ENCODE peak calls at places on chromosome 5, in five cellular contexts. E is cardiac muscle cell, S is ovary, Z is psoas muscle, H is OCI-LY7. I is an unnamed sample. For H3K4me1, the result is how much of the 10 kb centered on the place peaks cover.

GRCh38 chr5:10632110-10632903 is 68.4 kb downstream of the ANKRD33B start:
- DNase-seq in E (peak), S (no peak), Z (no peak), H (peak), I (no peak)

GRCh38 chr5:160438316-160439204 is 16.9 kb downstream of the PTTG1 start:
- DNase-seq in E (peak), S (no peak), Z (no peak), H (peak), I (no peak)

GRCh38 chr5:159133041-159133741 is 33.5 kb upstream of the EBF1 start:
- DNase-seq in E (peak), S (peak), Z (no peak), H (peak), I (no peak)

GRCh38 chr5:30894811-30895210 is 298.7 kb upstream of the CDH6 start:
- DNase-seq in E (no peak), S (no peak), Z (no peak), H (no peak), I (no peak)

GRCh38 chr5:60945760-60946253 is 802 bp downstream of the NDUFAF2 start:
- DNase-seq in E (peak), S (no peak), Z (no peak), H (no peak), I (peak)

GRCh38 chr5:171102877-171103610 is 206.0 kb upstream of the TLX3 start:
- DNase-seq in E (no peak), S (no peak), Z (no peak), H (no peak), I (no peak)

GRCh38 chr5:159021360-159022177 is 78.1 kb downstream of the EBF1 start:
- DNase-seq in E (peak), S (no peak), Z (no peak), H (no peak), I (no peak)

GRCh38 chr5:57478826-57479225 is 3.8 kb downstream of the ACTBL2 start:
- DNase-seq in E (no peak), S (no peak), Z (no peak), H (no peak), I (no peak)

GRCh38 chr5:31574777-31575176 is 42.7 kb downstream of the C5orf22 start:
- DNase-seq in E (no peak), S (no peak), Z (no peak), H (no peak), I (no peak)

GRCh38 chr5:145855842-145856267 is 17.0 kb downstream of the GRXCR2 start:
- DNase-seq in E (no peak), S (no peak), Z (no peak), H (no peak), I (no peak)

GRCh38 chr5:57383093-57383861 is 99.3 kb downstream of the ACTBL2 start:
- DNase-seq in E (peak), S (no peak), Z (no peak), H (peak), I (no peak)

GRCh38 chr5:178304016-178304415 is 71.4 kb upstream of the PHYKPL start:
- DNase-seq in E (no peak), S (no peak), Z (no peak), H (no peak), I (no peak)

GRCh38 chr5:91125916-91126315 is 257.2 kb downstream of the ARRDC3 start:
- DNase-seq in E (no peak), S (no peak), Z (no peak), H (no peak), I (no peak)

GRCh38 chr5:137497396-137498290 is 1.5 kb downstream of the SPOCK1 start:
- DNase-seq in E (no peak), S (no peak), Z (no peak), H (no peak), I (peak)

GRCh38 chr5:111278824-111279504 is 54.8 kb downstream of the CAMK4 start:
- DNase-seq in E (peak), S (no peak), Z (peak), H (peak), I (no peak)

GRCh38 chr5:165057156-165057555 is 1551.7 kb downstream of the MAT2B start:
- DNase-seq in E (no peak), S (no peak), Z (no peak), H (no peak), I (no peak)

GRCh38 chr5:143561248-143561647 is 157.8 kb upstream of the NR3C1 start:
- DNase-seq in E (no peak), S (no peak), Z (no peak), H (no peak), I (peak)

GRCh38 chr5:97142521-97143254 is at the start of gene LIX1:
- DNase-seq in E (peak), S (no peak), Z (no peak), H (peak), I (no peak)

GRCh38 chr5:120886351-120886860 is 422.3 kb downstream of the PRR16 start:
- DNase-seq in E (no peak), S (no peak), Z (no peak), H (no peak), I (no peak)

GRCh38 chr5:43854697-43855292 is 251.8 kb downstream of the NNT start:
- DNase-seq in E (peak), S (no peak), Z (no peak), H (no peak), I (no peak)

DNA sequence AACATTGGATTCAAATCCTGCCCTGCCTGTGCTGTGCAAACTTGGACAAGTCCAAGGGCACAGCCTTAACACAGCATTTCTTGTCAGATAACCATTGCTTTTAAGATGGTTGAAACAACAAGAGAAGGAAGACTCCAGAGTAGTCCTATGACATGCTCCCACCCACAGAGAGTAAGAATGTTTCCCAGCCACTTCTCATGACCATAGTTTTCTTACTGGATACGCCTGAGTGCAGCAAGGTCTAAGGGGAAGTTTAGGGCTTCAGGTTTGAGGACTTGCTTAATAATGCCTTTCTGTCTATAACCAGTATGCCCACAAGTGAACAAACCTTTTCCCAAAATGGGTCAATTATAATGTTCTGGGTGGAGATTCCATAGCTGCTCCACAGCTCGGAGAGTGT is 126.4 kb downstream of the SLF1 start:
- DNase-seq in E (no peak), S (no peak), Z (no peak), H (no peak), I (no peak)
- H3K4me1 ChIP-seq in E (under half), S (under half), Z (under half), H (under half), I (under half)

GRCh38 chr5:179497636-179498365 is 52.6 kb upstream of the RUFY1 start:
- DNase-seq in E (no peak), S (no peak), Z (no peak), H (no peak), I (no peak)

GRCh38 chr5:179494774-179495173 is 55.6 kb upstream of the RUFY1 start:
- DNase-seq in E (no peak), S (no peak), Z (no peak), H (no peak), I (no peak)

GRCh38 chr5:179495906-179496455 is 54.4 kb upstream of the RUFY1 start:
- DNase-seq in E (no peak), S (no peak), Z (no peak), H (no peak), I (no peak)
- TF ChIP-seq CTCF in E (no peak), S (no peak), Z (no peak), H (peak), I (no peak)

GRCh38 chr5:95861221-95861857 is 38.8 kb upstream of the GLRX start:
- DNase-seq in E (peak), S (peak), Z (peak), H (peak), I (peak)
- H3K4me1 ChIP-seq in E (half or more), S (under half), Z (half or more), H (under half), I (half or more)

GRCh38 chr5:129096382-129096991 is 1.9 kb downstream of the ISOC1 start:
- DNase-seq in E (peak), S (no peak), Z (no peak), H (peak), I (no peak)
- TF ChIP-seq CTCF in E (no peak), S (no peak), Z (no peak), H (no peak), I (no peak)

GRCh38 chr5:80248378-80248777 is 7.5 kb downstream of the SERINC5 start:
- DNase-seq in E (no peak), S (no peak), Z (no peak), H (no peak), I (no peak)

GRCh38 chr5:80242849-80243248 is 13.0 kb downstream of the SERINC5 start:
- DNase-seq in E (no peak), S (no peak), Z (no peak), H (peak), I (no peak)

GRCh38 chr5:80243567-80243966 is 12.3 kb downstream of the SERINC5 start:
- DNase-seq in E (no peak), S (no peak), Z (no peak), H (no peak), I (no peak)

GRCh38 chr5:80246995-80247729 is 8.7 kb downstream of the SERINC5 start:
- DNase-seq in E (peak), S (peak), Z (peak), H (no peak), I (peak)

GRCh38 chr5:80245986-80246781 is 9.7 kb downstream of the SERINC5 start:
- DNase-seq in E (peak), S (no peak), Z (no peak), H (no peak), I (no peak)
- H3K4me1 ChIP-seq in E (under half), S (under half), Z (under half), H (half or more), I (under half)

GRCh38 chr5:39148983-39149534 is 70.3 kb downstream of the FYB1 start:
- DNase-seq in E (peak), S (no peak), Z (no peak), H (no peak), I (no peak)
- TF ChIP-seq CTCF in E (peak), S (no peak), Z (peak), H (peak), I (no peak)

GRCh38 chr5:12332480-12332879 is 428.2 kb upstream of the CTNND2 start:
- DNase-seq in E (no peak), S (no peak), Z (no peak), H (no peak), I (no peak)

GRCh38 chr5:12330381-12330780 is 426.1 kb upstream of the CTNND2 start:
- DNase-seq in E (no peak), S (no peak), Z (no peak), H (no peak), I (no peak)

GRCh38 chr5:12335938-12336337 is 431.7 kb upstream of the CTNND2 start:
- DNase-seq in E (no peak), S (no peak), Z (no peak), H (no peak), I (no peak)

GRCh38 chr5:12330993-12331588 is 426.8 kb upstream of the CTNND2 start:
- DNase-seq in E (no peak), S (no peak), Z (no peak), H (no peak), I (no peak)
- H3K4me1 ChIP-seq in E (under half), S (under half), Z (under half), H (under half), I (under half)

DNA sequence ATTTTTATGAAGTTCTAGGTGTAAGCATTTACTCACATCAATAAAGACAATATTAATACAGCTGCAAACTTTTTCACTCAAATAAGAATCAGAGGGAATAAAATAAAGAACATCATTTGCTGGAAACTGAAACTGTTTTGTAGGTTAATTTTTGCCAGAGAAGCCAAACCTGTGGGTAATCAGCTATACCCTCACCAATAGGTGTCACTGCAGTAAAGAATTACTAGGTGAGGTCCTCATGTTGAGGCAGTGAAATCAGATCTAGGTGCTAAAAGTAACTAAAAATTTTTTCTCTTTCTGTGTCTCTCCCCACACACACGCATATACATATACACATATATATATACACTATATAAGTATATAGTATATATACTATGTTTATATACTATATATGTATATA is 1016.3 kb upstream of the SEMA6A start:
- DNase-seq in E (peak), S (no peak), Z (no peak), H (peak), I (no peak)
- TF ChIP-seq CTCF in E (peak), S (no peak), Z (peak), H (peak), I (no peak)

GRCh38 chr5:122844916-122845252 is 529 bp upstream of the SNX24 start:
- DNase-seq in E (no peak), S (no peak), Z (no peak), H (peak), I (no peak)
- H3K4me1 ChIP-seq in E (under half), S (under half), Z (under half), H (under half), I (under half)

I was measured in gastrocnemius medialis.